ENCODE peak calls at places on chromosomes 16 and 17, in ten cellular contexts. X is colonic mucosa, H is iris pigment epithelial cell, R is A549, D is NCI-H524 treated with DMSO at 0.1 percent for 48 hours, I is uterus, C is GM12864, O is lower leg skin, J is NCI-H1436, K is HT-29. Z is an unnamed sample.

GRCh38 chr17:59825533-59826316 is 67.0 kb downstream of the TUBD1 start:
- DNase-seq in X (no peak), H (peak), R (no peak), D (no peak), I (peak), C (no peak), O (no peak), J (no peak), K (no peak), Z (no peak)

GRCh38 chr17:1045456-1045855 is 48.5 kb downstream of the TIMM22 start:
- DNase-seq in X (no peak), H (no peak), R (no peak), D (no peak), I (no peak), C (no peak), O (no peak), J (no peak), K (no peak), Z (no peak)

GRCh38 chr16:70395345-70395901 is 43.5 kb downstream of the ST3GAL2 start:
- DNase-seq in X (peak), H (peak), R (peak), D (no peak), I (no peak), C (no peak), O (no peak), J (no peak), K (peak), Z (peak)

GRCh38 chr17:50212121-50212843 is 10.9 kb upstream of the COL1A1 start:
- DNase-seq in X (peak), H (peak), R (no peak), D (no peak), I (peak), C (no peak), O (peak), J (no peak), K (no peak), Z (no peak)

GRCh38 chr16:84874004-84874435 is 54.2 kb downstream of the CRISPLD2 start:
- DNase-seq in X (no peak), H (peak), R (no peak), D (no peak), I (no peak), C (no peak), O (no peak), J (no peak), K (no peak), Z (no peak)

GRCh38 chr17:48578616-48579560 is 738 bp upstream of the HOXB4 start:
- DNase-seq in X (no peak), H (no peak), R (no peak), D (no peak), I (no peak), C (no peak), O (no peak), J (no peak), K (peak), Z (no peak)

GRCh38 chr16:29910819-29911675 is 10.8 kb downstream of the ASPHD1 start:
- DNase-seq in X (no peak), H (no peak), R (no peak), D (no peak), I (no peak), C (no peak), O (no peak), J (no peak), K (no peak), Z (peak)

GRCh38 chr16:75218256-75219076 is at the start of gene CTRB1:
- DNase-seq in X (no peak), H (no peak), R (no peak), D (no peak), I (no peak), C (peak), O (no peak), J (no peak), K (no peak), Z (no peak)

GRCh38 chr17:82298538-82299421 is 18.6 kb downstream of the CD7 start:
- DNase-seq in X (no peak), H (no peak), R (no peak), D (no peak), I (no peak), C (no peak), O (no peak), J (no peak), K (no peak), Z (no peak)

GRCh38 chr17:73089918-73090317 is 2.6 kb downstream of the SLC39A11 start:
- DNase-seq in X (no peak), H (no peak), R (no peak), D (no peak), I (no peak), C (no peak), O (peak), J (no peak), K (no peak), Z (no peak)

GRCh38 chr17:16363749-16364536 is 10.7 kb upstream of the CENPV start:
- DNase-seq in X (peak), H (peak), R (peak), D (no peak), I (peak), C (peak), O (peak), J (peak), K (peak), Z (peak)

GRCh38 chr17:32772453-32773025 is 104.4 kb downstream of the MYO1D start:
- DNase-seq in X (no peak), H (no peak), R (no peak), D (peak), I (no peak), C (no peak), O (no peak), J (no peak), K (no peak), Z (no peak)

GRCh38 chr17:7027335-7027734 is 4.5 kb downstream of the BCL6B start:
- DNase-seq in X (no peak), H (no peak), R (no peak), D (no peak), I (no peak), C (no peak), O (no peak), J (no peak), K (no peak), Z (no peak)

Z was measured in HEK293T.